ENCODE peak calls at places on chromosomes 12 and 14, in four cellular contexts. P is colonic mucosa, Z is upper lobe of left lung, B is endodermal cell. C is an unnamed sample.

GRCh38 chr14:75577090-75577489 is 1.3 kb upstream of the FLVCR2 start:
- DNase-seq in P (no peak), Z (no peak), B (no peak), C (no peak)

GRCh38 chr14:91586451-91586850 is 76.3 kb upstream of the PPP4R3A start:
- DNase-seq in P (no peak), Z (no peak), B (no peak), C (no peak)

GRCh38 chr12:93322784-93323183 is 54.9 kb upstream of the NUDT4 start:
- DNase-seq in P (peak; percentile 42), Z (no peak), B (no peak), C (no peak)

GRCh38 chr14:54420478-54421116 is 20.6 kb downstream of the CNIH1 start:
- DNase-seq in P (peak; percentile 40), Z (no peak), B (peak; percentile 81), C (no peak)

GRCh38 chr14:97994020-97994531 is 1196.9 kb downstream of the VRK1 start:
- DNase-seq in P (no peak), Z (no peak), B (no peak), C (no peak)

GRCh38 chr12:57735952-57736742 is 2.4 kb downstream of the AGAP2 start:
- DNase-seq in P (no peak), Z (no peak), B (peak; percentile 92), C (no peak)

GRCh38 chr12:102376781-102377180 is 103.6 kb downstream of the IGF1 start:
- DNase-seq in P (no peak), Z (no peak), B (no peak), C (no peak)

GRCh38 chr12:46442239-46442638 is 69.7 kb upstream of the SLC38A2 start:
- DNase-seq in P (no peak), Z (no peak), B (no peak), C (no peak)

GRCh38 chr14:67172056-67172455 is 17.2 kb upstream of the GARIN2 start:
- DNase-seq in P (no peak), Z (no peak), B (no peak), C (no peak)

GRCh38 chr14:100819829-100820475 is 6.0 kb upstream of the MEG3 start:
- DNase-seq in P (no peak), Z (no peak), B (no peak), C (no peak)

GRCh38 chr14:104473244-104473565 is 106.4 kb upstream of the C14orf180 start:
- DNase-seq in P (no peak), Z (no peak), B (peak; percentile 83), C (no peak)

GRCh38 chr14:55699131-55700057 is 119.4 kb downstream of the KTN1 start:
- DNase-seq in P (no peak), Z (no peak), B (peak; percentile 50), C (no peak)

GRCh38 chr12:1946311-1946710 is 27.9 kb upstream of the CACNA2D4 start:
- DNase-seq in P (no peak), Z (no peak), B (no peak), C (no peak)

GRCh38 chr14:50311337-50311973 is 574 bp downstream of the L2HGDH start:
- DNase-seq in P (peak; percentile 25), Z (no peak), B (no peak), C (no peak)

GRCh38 chr12:9793774-9794395 is 33.2 kb upstream of the CD69 start:
- DNase-seq in P (no peak), Z (no peak), B (no peak), C (no peak)

GRCh38 chr12:124524231-124524925 is 43.0 kb downstream of the NCOR2 start:
- DNase-seq in P (no peak), Z (peak; percentile 75), B (no peak), C (no peak)

GRCh38 chr12:125137776-125138344 is 72.6 kb downstream of the AACS start:
- DNase-seq in P (no peak), Z (no peak), B (no peak), C (no peak)

GRCh38 chr12:12716151-12716844 is 870 bp upstream of the CDKN1B start:
- DNase-seq in P (no peak), Z (no peak), B (peak; percentile 67), C (no peak)

GRCh38 chr12:12717586-12718381 is 616 bp downstream of the CDKN1B start:
- DNase-seq in P (peak; percentile 46), Z (peak; percentile 48), B (peak; percentile 84), C (no peak)

GRCh38 chr12:12715459-12716150 is 1.6 kb upstream of the CDKN1B start:
- DNase-seq in P (peak; percentile 62), Z (no peak), B (peak; percentile 64), C (no peak)

GRCh38 chr12:12718382-12718761 is 1.2 kb downstream of the CDKN1B start:
- DNase-seq in P (no peak), Z (no peak), B (no peak), C (no peak)

DNA sequence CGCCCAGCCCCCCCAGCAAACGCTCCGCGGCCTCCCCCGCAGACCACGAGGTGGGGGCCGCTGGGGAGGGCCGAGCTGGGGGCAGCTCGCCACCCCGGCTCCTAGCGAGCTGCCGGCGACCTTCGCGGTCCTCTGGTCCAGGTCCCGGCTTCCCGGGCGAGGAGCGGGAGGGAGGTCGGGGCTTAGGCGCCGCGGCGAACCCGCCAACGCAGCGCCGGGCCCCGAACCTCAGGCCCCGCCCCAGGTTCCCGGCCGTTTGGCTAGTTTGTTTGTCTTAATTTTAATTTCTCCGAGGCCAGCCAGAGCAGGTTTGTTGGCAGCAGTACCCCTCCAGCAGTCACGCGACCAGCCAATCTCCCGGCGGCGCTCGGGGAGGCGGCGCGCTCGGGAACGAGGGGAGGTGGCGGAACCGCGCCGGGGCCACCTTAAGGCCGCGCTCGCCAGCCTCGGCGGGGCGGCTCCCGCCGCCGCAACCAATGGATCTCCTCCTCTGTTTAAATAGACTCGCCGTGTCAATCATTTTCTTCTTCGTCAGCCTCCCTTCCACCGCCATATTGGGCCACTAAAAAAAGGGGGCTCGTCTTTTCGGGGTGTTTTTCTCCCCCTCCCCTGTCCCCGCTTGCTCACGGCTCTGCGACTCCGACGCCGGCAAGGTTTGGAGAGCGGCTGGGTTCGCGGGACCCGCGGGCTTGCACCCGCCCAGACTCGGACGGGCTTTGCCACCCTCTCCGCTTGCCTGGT is at the start of gene CDKN1B:
- DNase-seq in P (peak; percentile 94), Z (peak; percentile 95), B (peak; percentile 95), C (peak; percentile 59)
- H3K4me1 ChIP-seq in P (peaks cover 4% of the 10 kb centered on the region), Z (peaks cover 46% of the 10 kb centered on the region), B (peaks cover 10% of the 10 kb centered on the region), C (peaks cover 31% of the 10 kb centered on the region)

DNA sequence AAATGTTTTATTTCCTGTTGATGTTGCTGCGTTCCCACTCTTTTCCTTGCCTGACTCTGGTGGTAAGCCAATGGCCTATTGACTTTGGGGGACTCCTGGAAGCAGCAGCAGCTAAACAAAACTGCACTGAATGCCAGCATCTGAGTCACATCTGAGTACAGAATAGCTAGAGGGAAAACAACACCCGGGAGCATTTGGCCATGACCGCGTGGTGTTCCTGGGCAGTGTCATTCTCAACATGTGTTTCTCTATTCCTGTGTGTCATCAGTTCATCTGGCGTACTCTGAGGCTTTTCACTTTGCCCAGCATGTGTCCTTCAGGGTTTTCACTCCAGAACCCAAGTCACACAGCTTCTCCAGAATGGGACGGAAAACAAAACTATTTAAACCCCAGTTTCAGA is 238.8 kb downstream of the PAWR start:
- DNase-seq in P (peak; percentile 22), Z (peak; percentile 21), B (no peak), C (no peak)
- H3K4me3 ChIP-seq in P (no peak overlapping the region), Z (no peak overlapping the region), B (no peak overlapping the region), C (no peak overlapping the region)

GRCh38 chr14:99807413-99808132 is 14.4 kb downstream of the EML1 start:
- DNase-seq in P (no peak), Z (no peak), B (peak; percentile 76), C (no peak)
- TF ChIP-seq CTCF in P (no peak), Z (no peak), B (peak; percentile 68), C (no peak)

DNA sequence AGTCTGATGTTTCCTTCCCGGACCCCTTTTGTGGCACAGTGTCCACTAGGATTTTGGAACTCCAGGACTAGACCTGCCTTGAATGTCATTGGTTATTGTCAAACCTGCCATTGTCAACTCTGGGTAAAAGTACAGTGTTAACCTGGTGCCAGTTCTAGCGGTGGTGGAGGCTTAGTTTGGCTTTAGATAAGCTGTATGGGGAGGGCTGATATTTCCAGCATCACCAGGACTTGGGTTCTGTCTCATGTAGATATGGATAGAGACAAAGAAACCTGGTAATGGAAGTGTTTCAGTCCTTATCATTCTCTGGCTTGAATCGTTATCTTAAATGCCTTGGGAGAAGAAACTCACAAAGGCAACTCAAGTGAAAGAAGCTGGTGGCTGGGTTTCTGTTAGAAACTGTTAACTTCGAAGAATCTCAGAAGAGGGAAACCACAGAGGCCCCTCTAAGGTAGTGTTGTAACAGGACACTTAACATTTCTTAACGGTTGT is 10.6 kb downstream of the CHST11 start:
- DNase-seq in P (no peak), Z (no peak), B (peak; percentile 38), C (no peak)
- H3K4me1 ChIP-seq in P (no peaks in the 10 kb centered on the region), Z (peaks cover 38% of the 10 kb centered on the region), B (peaks cover 2% of the 10 kb centered on the region), C (peaks cover 16% of the 10 kb centered on the region)

C was measured in esophagus squamous epithelium.